ENCODE peak calls at places on chromosome 21, in ten cellular contexts. Z is breast epithelium, M is IMR-90, S is uterus, B is transverse colon, U is lower leg skin, D is body of pancreas, I is A549, F is stomach, X is sigmoid colon. P is an unnamed sample.

GRCh38 chr21:42319851-42320602 is 4.8 kb upstream of the TFF3 start:
- DNase-seq in S (no peak), I (no peak), B (no peak), U (no peak), Z (no peak), D (peak), X (peak), F (no peak), M (no peak), P (no peak)

GRCh38 chr21:32353002-32353711 is 39.7 kb downstream of the URB1 start:
- DNase-seq in M (no peak), S (no peak), U (no peak), I (no peak), D (no peak), Z (no peak), B (no peak), X (no peak), F (no peak), P (no peak)

GRCh38 chr21:30942192-30942591 is 60.8 kb upstream of the KRTAP11-1 start:
- DNase-seq in I (no peak), D (no peak), B (no peak), F (no peak), M (no peak), X (no peak), U (no peak), S (no peak), Z (no peak), P (no peak)

GRCh38 chr21:28298251-28298672 is 694.4 kb downstream of the LTN1 start:
- DNase-seq in S (no peak), F (no peak), D (no peak), X (no peak), M (peak), I (no peak), U (no peak), B (no peak), Z (no peak), P (no peak)

GRCh38 chr21:14114251-14114650 is 96.5 kb downstream of the LIPI start:
- DNase-seq in D (peak), I (no peak), U (no peak), X (no peak), Z (no peak), S (no peak), M (no peak), B (no peak), F (no peak), P (no peak)

GRCh38 chr21:42670884-42671283 is 17.5 kb downstream of the PDE9A start:
- DNase-seq in F (no peak), S (no peak), X (no peak), D (no peak), I (no peak), M (no peak), U (no peak), B (no peak), Z (no peak), P (no peak)

GRCh38 chr21:42596657-42597056 is 56.8 kb upstream of the PDE9A start:
- DNase-seq in D (no peak), M (no peak), X (no peak), F (no peak), U (no peak), S (no peak), I (no peak), B (no peak), Z (no peak), P (no peak)

GRCh38 chr21:21030311-21030710 is 32.1 kb downstream of the NCAM2 start:
- DNase-seq in D (no peak), I (no peak), S (no peak), U (no peak), Z (no peak), M (no peak), X (no peak), F (no peak), B (no peak), P (no peak)

GRCh38 chr21:22575165-22575584 is 1577.0 kb downstream of the NCAM2 start:
- DNase-seq in F (no peak), U (no peak), I (no peak), B (no peak), X (no peak), Z (no peak), M (no peak), D (no peak), S (no peak), P (no peak)

GRCh38 chr21:22062472-22063139 is 1064.4 kb downstream of the NCAM2 start:
- DNase-seq in S (no peak), B (peak), D (peak), F (no peak), M (no peak), Z (no peak), X (no peak), I (no peak), U (no peak), P (no peak)

GRCh38 chr21:42154237-42155044 is 64.5 kb upstream of the ABCG1 start:
- DNase-seq in S (no peak), Z (no peak), B (no peak), F (no peak), D (no peak), M (no peak), I (no peak), X (no peak), U (no peak), P (no peak)

GRCh38 chr21:32279377-32279680 is 480 bp upstream of the MIS18A start:
- DNase-seq in X (no peak), S (no peak), I (no peak), D (no peak), Z (no peak), U (no peak), B (no peak), F (no peak), M (no peak), P (no peak)

GRCh38 chr21:29606613-29607012 is 307.9 kb downstream of the BACH1 start:
- DNase-seq in Z (no peak), S (no peak), F (no peak), U (no peak), X (no peak), I (no peak), M (no peak), D (no peak), B (no peak), P (no peak)

GRCh38 chr21:31557956-31558838 is 101.3 kb upstream of the SOD1 start:
- DNase-seq in I (no peak), F (no peak), B (peak), U (no peak), S (peak), D (no peak), M (no peak), X (no peak), Z (no peak), P (no peak)

GRCh38 chr21:14613496-14613895 is 67.4 kb upstream of the SAMSN1 start:
- DNase-seq in F (no peak), U (no peak), B (no peak), Z (no peak), S (no peak), X (no peak), I (no peak), D (no peak), M (no peak), P (no peak)

GRCh38 chr21:28311776-28312175 is 680.9 kb downstream of the LTN1 start:
- DNase-seq in X (no peak), B (no peak), M (no peak), Z (no peak), D (no peak), F (no peak), I (no peak), S (no peak), U (no peak), P (no peak)

GRCh38 chr21:29192999-29193563 is 62.6 kb downstream of the MAP3K7CL start:
- DNase-seq in D (no peak), X (no peak), M (no peak), Z (no peak), F (no peak), I (no peak), S (no peak), B (no peak), U (no peak), P (no peak)

GRCh38 chr21:41610042-41610839 is 102.3 kb upstream of the TMPRSS2 start:
- DNase-seq in F (peak), I (peak), D (peak), B (peak), Z (no peak), S (no peak), U (no peak), X (peak), M (peak), P (peak)

GRCh38 chr21:23016617-23017016 is 2018.4 kb downstream of the NCAM2 start:
- DNase-seq in F (no peak), I (peak), S (no peak), M (no peak), U (no peak), D (no peak), Z (no peak), B (no peak), X (no peak), P (no peak)

GRCh38 chr21:44303490-44303981 is 3.7 kb downstream of the PFKL start:
- DNase-seq in M (no peak), D (peak), B (peak), I (no peak), S (no peak), Z (no peak), F (peak), U (no peak), X (no peak), P (no peak)

GRCh38 chr21:44301093-44301492 is 1.2 kb downstream of the PFKL start:
- DNase-seq in M (no peak), Z (no peak), S (no peak), U (no peak), I (no peak), F (no peak), B (no peak), X (no peak), D (no peak), P (no peak)

GRCh38 chr21:44300262-44300959 is 558 bp downstream of the PFKL start:
- DNase-seq in I (peak), B (peak), D (peak), U (peak), M (peak), Z (peak), X (peak), F (peak), S (peak), P (peak)

GRCh38 chr21:44304041-44304738 is 4.3 kb downstream of the PFKL start:
- DNase-seq in X (no peak), M (no peak), F (no peak), I (no peak), S (no peak), D (no peak), U (no peak), Z (no peak), B (peak), P (no peak)

DNA sequence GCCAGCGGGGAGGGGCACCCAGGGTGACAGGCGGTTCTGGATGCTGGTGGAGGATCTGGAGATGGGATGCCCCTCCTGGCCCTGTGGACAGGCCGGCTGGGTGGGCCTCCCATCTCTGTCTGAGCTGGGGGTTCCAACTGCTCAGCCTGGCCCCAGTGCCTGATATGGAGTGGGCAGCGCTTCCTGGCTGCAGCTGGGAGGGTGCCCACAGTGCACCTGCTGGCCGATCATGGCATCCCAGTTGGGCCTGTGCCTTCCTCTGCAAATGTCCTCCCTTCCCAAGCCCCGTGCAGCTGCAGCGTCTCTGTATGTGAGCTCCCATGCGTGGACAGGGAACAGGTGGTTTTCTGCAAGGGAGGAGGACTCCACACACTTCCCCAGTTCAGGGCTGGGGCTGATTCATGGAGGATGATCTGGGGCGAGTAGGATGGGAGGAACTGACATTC is 2.1 kb downstream of the PFKL start:
- DNase-seq in F (peak), B (peak), X (no peak), Z (no peak), D (peak), S (no peak), M (no peak), I (no peak), U (no peak), P (no peak)
- H3K4me3 ChIP-seq in F (peak), B (no peak), X (no peak), Z (no peak), D (no peak), S (no peak), M (no peak), I (no peak), U (no peak), P (peak)

GRCh38 chr21:25732091-25732760 is 2.5 kb downstream of the ATP5PF start:
- DNase-seq in U (no peak), X (no peak), B (no peak), D (no peak), I (no peak), Z (no peak), M (no peak), F (no peak), S (no peak), P (no peak)

GRCh38 chr21:25735895-25736597 is 1.3 kb downstream of the GABPA start:
- DNase-seq in S (no peak), X (no peak), D (no peak), Z (no peak), I (peak), F (no peak), B (no peak), U (no peak), M (peak), P (no peak)

GRCh38 chr21:25734654-25735220 is at the start of the genes ATP5PF and GABPA:
- DNase-seq in B (peak), U (peak), D (peak), M (peak), S (peak), F (peak), I (peak), Z (peak), X (peak), P (peak)

GRCh38 chr21:25733859-25734653 is 648 bp downstream of the ATP5PF start:
- DNase-seq in S (no peak), F (no peak), X (no peak), B (no peak), M (peak), Z (no peak), U (peak), D (peak), I (peak), P (no peak)

DNA sequence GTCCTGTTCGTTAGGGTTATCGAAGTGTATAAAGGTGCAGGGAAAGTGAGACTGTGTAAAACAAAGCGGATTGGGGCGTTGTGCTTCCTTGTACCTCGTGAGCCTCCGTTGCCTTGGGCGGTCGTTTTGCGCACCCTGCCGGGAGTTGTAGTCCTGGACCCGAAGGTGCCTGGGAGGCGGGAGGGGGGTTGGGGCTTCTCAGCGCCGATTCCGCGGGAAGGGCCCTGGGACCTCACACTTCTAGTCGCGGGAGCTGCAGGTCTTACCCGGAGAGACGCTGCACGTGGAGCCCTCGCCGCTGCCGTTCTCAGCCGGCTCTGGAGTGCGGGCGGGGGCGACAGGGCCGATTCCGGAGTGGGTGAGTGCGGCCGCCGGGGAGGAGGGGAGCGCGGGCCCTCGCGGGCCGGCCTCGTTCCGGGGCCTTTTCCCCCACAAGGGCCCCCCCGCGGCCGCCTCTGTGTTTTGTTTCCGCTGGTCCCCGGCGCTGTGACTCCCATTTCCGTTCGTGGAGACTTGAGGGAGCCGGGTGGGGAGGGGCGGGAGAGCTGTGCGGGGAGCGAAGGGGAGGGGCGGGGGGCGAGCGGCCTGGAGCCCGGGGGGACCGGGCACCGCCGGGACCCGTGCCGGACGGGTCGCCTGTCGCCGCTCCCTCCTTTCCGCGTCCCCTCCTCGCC is 586 bp downstream of the GABPA start:
- DNase-seq in F (peak), U (peak), D (peak), M (peak), S (peak), I (peak), B (peak), X (peak), Z (peak), P (peak)
- TF ChIP-seq POLR2A in F (no peak), U (no peak), D (peak), M (peak), S (peak), I (peak), B (no peak), X (no peak), Z (peak), P (no peak)

GRCh38 chr21:35615325-35615724 is 445.0 kb downstream of the SETD4 start:
- DNase-seq in D (no peak), U (no peak), X (no peak), Z (no peak), S (no peak), F (no peak), I (no peak), M (no peak), B (no peak), P (no peak)

GRCh38 chr21:35614412-35614901 is 445.9 kb downstream of the SETD4 start:
- DNase-seq in D (no peak), M (peak), Z (no peak), S (no peak), B (no peak), F (no peak), U (no peak), X (no peak), I (no peak), P (no peak)

GRCh38 chr21:35617491-35617890 is 442.8 kb downstream of the SETD4 start:
- DNase-seq in S (no peak), B (no peak), U (no peak), F (no peak), M (no peak), D (no peak), Z (no peak), X (no peak), I (no peak), P (no peak)

GRCh38 chr21:35619184-35619583 is 441.1 kb downstream of the SETD4 start:
- DNase-seq in U (no peak), I (no peak), Z (no peak), F (no peak), M (peak), D (no peak), X (no peak), S (no peak), B (no peak), P (no peak)

GRCh38 chr21:35616090-35616489 is 444.2 kb downstream of the SETD4 start:
- DNase-seq in D (no peak), I (peak), B (no peak), F (no peak), S (no peak), Z (no peak), U (no peak), X (no peak), M (peak), P (no peak)
- TF ChIP-seq CTCF in D (no peak), I (peak), B (peak), F (no peak), S (no peak), Z (peak), U (no peak), X (no peak), M (peak), P (peak)

GRCh38 chr21:37587635-37588177 is 221.1 kb downstream of the DYRK1A start:
- DNase-seq in M (no peak), F (no peak), X (no peak), D (no peak), B (no peak), I (no peak), U (no peak), S (no peak), Z (no peak), P (no peak)
- H3K4me3 ChIP-seq in M (no peak), F (no peak), X (no peak), D (no peak), B (no peak), I (no peak), U (no peak), S (no peak), Z (no peak), P (no peak)

DNA sequence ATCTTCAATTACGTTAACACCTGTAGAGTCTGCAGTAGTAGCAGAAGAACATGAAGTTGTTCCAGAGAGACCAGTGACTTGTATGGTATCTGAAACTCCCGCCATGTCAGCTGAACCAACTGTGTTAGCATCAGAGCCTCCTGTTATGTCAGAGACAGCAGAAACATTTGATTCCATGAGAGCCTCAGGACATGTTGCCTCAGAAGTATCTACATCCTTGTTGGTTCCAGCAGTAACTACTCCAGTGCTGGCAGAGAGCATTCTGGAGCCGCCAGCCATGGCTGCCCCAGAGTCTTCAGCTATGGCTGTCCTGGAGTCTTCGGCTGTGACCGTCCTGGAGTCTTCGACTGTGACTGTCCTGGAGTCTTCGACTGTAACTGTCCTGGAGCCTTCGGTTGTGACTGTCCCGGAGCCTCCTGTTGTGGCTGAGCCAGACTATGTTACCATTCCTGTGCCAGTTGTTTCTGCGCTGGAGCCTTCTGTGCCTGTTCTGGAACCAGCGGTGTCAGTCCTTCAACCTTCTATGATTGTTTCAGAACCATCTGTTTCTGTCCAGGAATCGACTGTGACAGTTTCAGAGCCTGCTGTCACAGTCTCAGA is 10.3 kb downstream of the SON start:
- DNase-seq in Z (no peak), B (no peak), U (no peak), M (no peak), S (no peak), X (no peak), F (no peak), I (no peak), D (no peak), P (no peak)
- TF ChIP-seq POLR2A in Z (no peak), B (no peak), U (no peak), M (no peak), S (no peak), X (no peak), F (no peak), I (no peak), D (no peak), P (no peak)

DNA sequence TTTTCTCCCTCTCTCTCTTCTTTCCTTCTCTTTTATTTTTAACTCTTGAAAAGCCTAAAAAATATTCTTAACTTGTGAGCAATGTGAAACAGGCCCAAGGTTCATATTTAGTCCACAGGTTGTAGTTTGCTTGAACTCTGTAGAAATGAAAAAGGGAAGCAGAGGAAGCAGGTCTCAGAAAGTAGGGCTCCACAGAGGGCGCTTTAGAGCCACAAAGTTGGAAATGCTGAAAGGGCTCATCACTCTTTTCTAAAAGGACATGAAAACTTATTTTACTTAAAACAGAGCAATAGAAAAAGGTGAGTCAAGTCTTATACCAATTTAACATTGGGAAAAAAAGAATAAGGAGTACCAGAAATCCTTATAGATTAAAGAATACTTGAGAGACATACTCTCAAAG is 247.0 kb downstream of the USP25 start:
- DNase-seq in M (no peak), S (no peak), U (no peak), Z (no peak), F (no peak), X (no peak), B (no peak), I (peak), D (no peak), P (no peak)
- TF ChIP-seq CTCF in M (peak), S (no peak), U (no peak), Z (no peak), F (no peak), X (no peak), B (no peak), I (peak), D (no peak), P (peak)

DNA sequence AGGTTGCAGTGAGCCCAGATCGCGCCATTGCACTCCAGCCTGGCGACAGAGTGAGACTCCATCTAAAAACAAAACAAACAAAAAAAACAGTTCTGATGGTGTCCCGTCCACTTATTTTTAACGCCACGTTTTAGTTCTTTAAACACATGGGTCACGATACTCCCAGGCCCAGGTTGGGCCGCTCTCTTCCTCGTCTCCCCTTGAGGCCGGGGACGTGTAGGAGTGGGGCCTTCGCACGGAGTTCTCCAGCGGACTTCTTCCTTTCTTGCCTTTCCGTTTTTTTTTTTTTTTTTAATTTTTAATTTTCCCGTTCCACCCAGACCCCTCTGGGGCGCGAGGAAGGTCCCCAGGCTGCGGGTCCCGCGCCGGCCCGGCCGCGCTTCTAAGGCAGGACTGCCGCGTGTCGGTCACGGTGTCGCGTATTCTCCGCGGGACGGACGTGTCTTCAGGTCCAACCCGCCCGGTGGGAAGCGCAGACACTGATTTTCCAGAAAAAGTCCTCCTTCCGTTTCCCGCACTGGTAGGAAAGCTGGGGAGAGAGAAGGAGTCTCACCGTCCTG is 47.5 kb upstream of the SLC19A1 start:
- DNase-seq in D (no peak), X (peak), Z (no peak), M (no peak), U (no peak), I (no peak), F (peak), B (no peak), S (peak), P (no peak)
- H3K4me3 ChIP-seq in D (peak), X (peak), Z (peak), M (peak), U (no peak), I (no peak), F (peak), B (peak), S (peak), P (peak)

GRCh38 chr21:39282911-39283310 is 30.5 kb downstream of the BRWD1 start:
- DNase-seq in D (no peak), F (no peak), M (no peak), Z (no peak), U (no peak), I (no peak), X (no peak), S (no peak), B (no peak), P (no peak)
- TF ChIP-seq POLR2A in D (no peak), F (no peak), M (no peak), Z (no peak), U (no peak), I (no peak), X (no peak), S (no peak), B (no peak), P (no peak)

P was measured in heart left ventricle.